ENCODE peak calls at places on chromosome 6, in six cellular contexts. M is lower lobe of right lung, D is tibial artery, G is astrocyte of the spinal cord, P is pancreas, U is heart left ventricle. T is an unnamed sample.

GRCh38 chr6:81589465-81590313 is 162.8 kb downstream of the TENT5A start:
- DNase-seq in D (no peak), U (peak), G (no peak), P (no peak), M (no peak), T (no peak)

GRCh38 chr6:85455627-85456026 is 5.7 kb downstream of the NT5E start:
- DNase-seq in P (no peak), G (no peak), U (no peak), M (no peak), D (no peak), T (no peak)

GRCh38 chr6:133218831-133219230 is 22.3 kb upstream of the EYA4 start:
- DNase-seq in M (no peak), D (no peak), G (peak), U (no peak), P (no peak), T (no peak)

GRCh38 chr6:139981810-139982550 is 607.5 kb upstream of the CITED2 start:
- DNase-seq in M (no peak), G (peak), P (no peak), U (no peak), D (no peak), T (peak)

GRCh38 chr6:110331816-110332215 is 26.3 kb downstream of the METTL24 start:
- DNase-seq in D (no peak), U (no peak), G (no peak), M (no peak), P (no peak), T (no peak)

GRCh38 chr6:117907600-117908245 is 659 bp downstream of the SLC35F1 start:
- DNase-seq in D (no peak), P (peak), U (peak), M (peak), G (no peak), T (no peak)

GRCh38 chr6:53728570-53729194 is 63.1 kb upstream of the KLHL31 start:
- DNase-seq in D (no peak), U (no peak), P (peak), M (peak), G (peak), T (peak)

GRCh38 chr6:53335224-53335994 is 13.3 kb downstream of the ELOVL5 start:
- DNase-seq in D (no peak), U (no peak), P (no peak), G (no peak), M (peak), T (no peak)

GRCh38 chr6:118864330-118865166 is 29.4 kb upstream of the ASF1A start:
- DNase-seq in M (no peak), D (no peak), G (no peak), U (no peak), P (no peak), T (peak)

GRCh38 chr6:131270534-131270933 is 135.3 kb downstream of the AKAP7 start:
- DNase-seq in U (no peak), D (no peak), G (no peak), M (no peak), P (no peak), T (no peak)

GRCh38 chr6:26305097-26305841 is 59.7 kb upstream of the BTN3A2 start:
- DNase-seq in G (peak), M (no peak), U (peak), P (peak), D (no peak), T (peak)

GRCh38 chr6:48996461-48997119 is 466.5 kb downstream of the MMUT start:
- DNase-seq in U (no peak), M (no peak), G (no peak), P (no peak), D (no peak), T (no peak)

GRCh38 chr6:42021847-42022754 is 28.2 kb upstream of the TAF8 start:
- DNase-seq in G (no peak), U (no peak), D (no peak), P (no peak), M (no peak), T (no peak)

GRCh38 chr6:38282911-38283310 is 356.8 kb downstream of the BTBD9 start:
- DNase-seq in G (no peak), U (no peak), M (no peak), D (no peak), P (no peak), T (no peak)

GRCh38 chr6:20870493-20870892 is 336.2 kb downstream of the CDKAL1 start:
- DNase-seq in M (no peak), D (no peak), G (no peak), P (no peak), U (no peak), T (no peak)

GRCh38 chr6:160363016-160363996 is 15.1 kb downstream of the SLC22A3 start:
- DNase-seq in G (no peak), M (no peak), U (no peak), D (no peak), P (no peak), T (no peak)

GRCh38 chr6:31874836-31875572 is 3.8 kb downstream of the SLC44A4 start:
- DNase-seq in M (no peak), U (no peak), D (no peak), P (peak), G (no peak), T (no peak)

GRCh38 chr6:67131827-67132226 is 1424.8 kb upstream of the EYS start:
- DNase-seq in G (peak), P (no peak), D (peak), M (no peak), U (no peak), T (no peak)

GRCh38 chr6:90286884-90287488 is 9.7 kb downstream of the BACH2 start:
- DNase-seq in M (no peak), P (no peak), D (no peak), U (no peak), G (peak), T (peak)

GRCh38 chr6:57243954-57244353 is 21.8 kb upstream of the RAB23 start:
- DNase-seq in P (no peak), D (no peak), G (no peak), U (no peak), M (no peak), T (no peak)

GRCh38 chr6:144185133-144185836 is 35.0 kb downstream of the STX11 start:
- DNase-seq in G (no peak), M (no peak), U (no peak), P (no peak), D (no peak), T (no peak)

GRCh38 chr6:20454201-20454824 is 52.6 kb downstream of the E2F3 start:
- DNase-seq in D (no peak), G (no peak), P (no peak), M (no peak), U (no peak), T (no peak)

GRCh38 chr6:35831257-35832007 is 26.3 kb downstream of the LHFPL5 start:
- DNase-seq in M (no peak), G (no peak), U (no peak), P (no peak), D (no peak), T (no peak)

GRCh38 chr6:71228461-71229041 is 60.1 kb upstream of the OGFRL1 start:
- DNase-seq in M (no peak), P (no peak), D (no peak), G (no peak), U (no peak), T (no peak)

GRCh38 chr6:15327271-15327670 is 81.4 kb downstream of the JARID2 start:
- DNase-seq in G (no peak), P (no peak), U (no peak), M (no peak), D (no peak), T (peak)
- TF ChIP-seq CTCF in G (peak), P (no peak), U (no peak), M (no peak), D (no peak), T (peak)

DNA sequence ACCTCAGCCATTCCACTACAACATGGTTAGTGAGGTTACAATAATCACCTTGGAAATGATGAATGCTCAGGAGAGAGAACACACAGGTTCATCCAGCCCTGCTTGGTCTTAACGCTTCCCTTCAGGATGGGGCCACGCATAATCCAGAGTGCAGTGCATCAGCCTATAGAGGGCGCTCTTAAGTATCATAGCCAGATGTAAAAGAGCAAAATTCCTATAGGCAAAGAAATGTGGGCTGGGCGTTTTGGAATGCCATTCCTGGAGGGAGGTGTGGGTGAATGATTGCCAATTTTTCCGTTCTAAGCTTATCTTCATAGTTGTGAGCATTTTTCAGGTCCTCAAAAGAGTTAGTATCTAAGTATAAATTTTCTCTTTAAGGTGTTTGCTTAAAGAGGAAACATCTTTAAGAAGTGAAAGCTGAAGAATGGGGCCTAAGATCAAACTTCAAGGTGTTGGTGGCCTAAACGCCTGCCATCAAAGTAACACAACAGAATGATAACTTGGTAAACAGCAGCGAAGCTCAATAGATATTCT is 1.8 kb downstream of the RIPOR2 start:
- DNase-seq in M (no peak), G (no peak), U (no peak), D (no peak), P (no peak), T (peak)
- H3K4me3 ChIP-seq in M (peak), G (no peak), U (no peak), D (no peak), P (no peak), T (no peak)

DNA sequence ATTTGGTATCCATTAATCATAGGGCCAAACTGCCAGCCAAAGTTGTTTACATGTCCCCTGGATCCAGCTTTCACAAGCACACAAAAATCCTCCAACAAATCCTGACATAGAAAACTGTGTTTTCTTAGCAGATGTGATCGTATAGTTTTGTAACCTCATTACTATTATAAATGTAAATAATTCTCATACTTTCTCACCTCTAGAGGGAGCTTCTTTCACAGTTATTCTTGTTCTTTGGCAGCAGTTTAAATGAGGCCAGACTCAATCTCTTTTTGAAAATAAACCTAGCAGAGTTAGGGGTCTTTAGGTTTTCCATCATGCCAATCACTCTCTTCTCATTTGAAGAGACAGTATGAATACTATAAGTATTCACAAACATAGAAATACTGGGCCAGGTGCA is 17.0 kb upstream of the ZNF318 start:
- DNase-seq in G (no peak), P (no peak), U (no peak), D (no peak), M (no peak), T (no peak)
- TF ChIP-seq CTCF in G (no peak), P (no peak), U (peak), D (peak), M (peak), T (no peak)

GRCh38 chr6:46129301-46129633 is 522 bp upstream of the ENPP4 start:
- DNase-seq in M (no peak), U (no peak), G (no peak), P (no peak), D (no peak), T (no peak)
- H3K4me3 ChIP-seq in M (peak), U (peak), G (peak), P (peak), D (peak), T (no peak)

GRCh38 chr6:39843305-39844020 is 51.3 kb downstream of the DAAM2 start:
- DNase-seq in G (no peak), D (peak), U (no peak), P (no peak), M (no peak), T (peak)
- TF ChIP-seq CTCF in G (no peak), D (peak), U (no peak), P (no peak), M (no peak), T (peak)

DNA sequence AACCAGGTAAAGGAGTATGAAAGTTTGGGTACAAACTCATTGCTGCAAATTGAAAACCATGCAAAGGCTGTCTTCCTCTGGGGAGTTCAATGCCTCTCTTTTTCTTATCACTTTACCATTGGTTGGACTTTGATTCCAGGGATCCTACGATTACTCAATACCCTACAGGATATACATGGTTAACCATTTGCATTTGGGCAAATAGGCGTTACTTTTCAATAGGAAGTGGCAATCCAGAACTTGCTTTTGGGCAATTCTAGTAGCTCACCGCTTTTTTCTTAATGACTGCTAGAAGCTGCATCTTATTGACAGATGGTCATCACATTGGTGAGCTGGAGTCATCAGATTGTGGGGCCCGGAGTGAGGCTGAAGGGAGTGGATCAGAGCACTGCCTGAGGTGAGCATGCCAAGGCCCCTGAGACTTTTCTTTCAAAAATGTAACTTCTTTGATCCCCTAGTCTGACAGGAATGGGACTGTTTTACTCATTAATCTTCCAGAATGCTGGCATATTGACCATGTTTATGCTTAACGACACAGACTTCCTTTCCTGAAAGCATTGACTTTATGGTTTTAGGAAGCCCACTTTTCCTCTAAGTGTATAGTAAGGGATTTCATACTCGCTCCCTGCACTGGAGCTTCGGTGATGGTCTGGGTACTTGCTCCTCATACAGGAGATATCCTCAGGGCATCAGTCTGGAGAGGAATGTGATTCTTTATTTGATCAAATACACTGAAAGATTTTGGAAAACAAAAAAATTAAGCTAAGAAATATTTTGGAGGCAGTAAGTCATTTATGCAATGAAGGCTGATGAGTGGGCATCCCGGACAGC is at the start of gene CCR6:
- DNase-seq in G (no peak), P (no peak), U (no peak), D (no peak), M (no peak), T (no peak)
- H3K4me3 ChIP-seq in G (no peak), P (no peak), U (no peak), D (no peak), M (peak), T (no peak)

GRCh38 chr6:84055646-84056045 is 22.1 kb downstream of the MRAP2 start:
- DNase-seq in M (no peak), D (no peak), G (no peak), U (no peak), P (no peak), T (no peak)

GRCh38 chr6:84050408-84050807 is 16.8 kb downstream of the MRAP2 start:
- DNase-seq in G (no peak), M (no peak), P (no peak), D (no peak), U (no peak), T (no peak)

GRCh38 chr6:84048588-84048987 is 15.0 kb downstream of the MRAP2 start:
- DNase-seq in M (no peak), G (no peak), U (no peak), D (no peak), P (no peak), T (no peak)

GRCh38 chr6:84052883-84053241 is 19.3 kb downstream of the MRAP2 start:
- DNase-seq in P (no peak), U (no peak), D (no peak), G (no peak), M (no peak), T (no peak)

DNA sequence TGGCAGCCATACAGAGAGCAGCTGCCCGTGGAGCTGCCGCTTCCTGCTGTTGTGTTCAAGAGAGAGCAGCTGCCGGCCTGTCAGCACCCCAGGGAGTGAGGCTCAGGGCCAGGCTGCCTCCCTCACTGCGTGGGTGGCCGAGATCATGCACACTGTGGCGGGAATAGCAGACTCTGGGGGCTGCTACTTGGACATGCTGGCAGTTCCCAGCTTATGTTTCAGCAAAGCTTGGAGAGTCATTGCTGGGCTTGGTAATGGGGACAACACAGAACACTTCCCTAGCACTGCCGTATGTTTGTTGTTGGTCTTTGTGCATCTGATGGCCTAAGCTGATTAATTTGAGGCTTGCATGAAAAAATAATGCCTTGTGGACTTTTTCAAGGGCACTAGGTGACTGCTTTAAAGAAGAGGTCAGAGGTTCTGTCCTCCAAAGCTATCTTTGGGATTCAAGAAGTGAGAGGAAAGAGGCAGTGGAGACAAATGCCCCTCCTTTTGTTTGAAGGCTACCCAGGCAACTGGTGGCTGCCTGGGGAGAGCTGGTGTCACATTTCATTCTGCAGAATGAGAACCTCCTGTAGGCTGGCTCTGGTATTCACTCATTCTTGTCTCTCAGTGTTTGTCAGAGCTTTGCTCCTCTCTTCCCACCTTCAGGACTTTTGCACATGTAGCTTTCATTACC is 18.8 kb downstream of the MRAP2 start:
- DNase-seq in U (peak), P (peak), M (no peak), G (peak), D (peak), T (peak)
- TF ChIP-seq CTCF in U (no peak), P (no peak), M (no peak), G (peak), D (peak), T (no peak)

DNA sequence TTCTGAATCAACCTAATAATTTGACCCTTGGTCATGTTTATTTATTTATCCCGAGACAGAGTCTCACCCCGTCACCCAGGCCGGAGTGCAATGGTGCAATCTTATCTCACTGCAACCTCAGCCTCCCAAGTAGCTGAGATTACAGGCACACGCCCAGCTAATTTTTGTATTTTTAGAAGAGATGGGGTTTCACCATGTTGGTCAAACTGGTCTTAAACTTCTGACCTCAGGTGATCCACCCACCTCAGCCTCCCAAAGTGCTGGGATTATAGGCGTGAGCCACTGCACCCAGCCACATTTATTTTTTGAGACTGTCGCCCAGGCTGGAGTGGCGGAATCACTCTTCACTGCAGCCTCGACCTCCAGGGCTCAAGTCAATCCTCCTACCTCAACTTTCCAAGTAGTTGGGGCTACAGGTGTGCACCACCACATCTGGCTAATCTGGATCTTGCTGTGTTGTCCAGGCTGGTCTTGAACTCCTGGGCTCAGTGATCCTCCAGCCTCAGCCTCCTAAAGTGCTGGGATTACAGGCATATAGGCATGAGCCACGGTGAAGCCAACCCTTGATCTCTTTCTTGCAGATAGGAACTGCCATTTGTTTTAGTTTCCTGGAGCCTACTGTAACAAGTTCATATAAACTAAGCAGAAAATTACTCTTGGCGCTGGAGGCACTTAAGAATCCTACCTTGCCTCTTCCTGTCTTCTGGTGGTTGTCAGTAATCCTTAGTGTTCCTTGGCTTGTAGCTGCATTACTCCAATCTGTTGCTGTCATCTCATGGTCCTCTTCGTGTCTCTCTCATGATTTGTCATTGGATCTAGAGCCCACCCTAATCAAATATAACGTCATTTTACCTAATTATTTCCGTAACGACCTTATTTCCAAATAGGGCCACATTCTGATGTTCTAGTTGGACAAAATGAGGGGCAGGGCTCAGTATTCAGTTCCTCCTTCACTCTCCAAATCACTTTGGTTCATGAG is 2.3 kb downstream of the RPS18 start:
- DNase-seq in M (no peak), P (no peak), G (no peak), U (no peak), D (no peak), T (no peak)
- H3K4me3 ChIP-seq in M (peak), P (no peak), G (peak), U (no peak), D (no peak), T (peak)

DNA sequence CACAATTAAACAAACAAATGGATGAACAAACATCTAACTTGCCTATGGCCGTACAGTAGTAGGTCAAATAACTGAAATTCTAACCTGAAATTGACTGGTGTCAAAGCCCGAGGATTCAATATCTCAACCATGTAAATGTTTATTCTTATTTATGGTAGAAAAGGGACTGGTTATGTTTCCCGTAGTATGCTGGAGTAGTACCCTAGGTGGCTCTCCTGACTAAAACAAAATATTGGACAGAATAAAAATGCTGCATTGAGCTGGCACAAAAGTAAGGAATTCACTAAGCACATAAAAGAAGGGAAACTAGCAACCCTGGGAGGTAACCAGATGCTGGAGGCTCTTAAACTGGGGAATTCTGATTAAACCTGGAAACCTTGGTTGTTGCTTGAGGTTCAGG is 117.1 kb upstream of the PREP start:
- DNase-seq in P (no peak), D (no peak), U (no peak), G (no peak), M (no peak), T (no peak)
- TF ChIP-seq CTCF in P (no peak), D (no peak), U (no peak), G (no peak), M (no peak), T (no peak)

GRCh38 chr6:136990754-136991153 is 54.0 kb downstream of the IL20RA start:
- DNase-seq in D (no peak), P (no peak), U (no peak), M (no peak), G (no peak), T (no peak)
- H3K4me3 ChIP-seq in D (no peak), P (no peak), U (no peak), M (no peak), G (no peak), T (no peak)